ENCODE peak calls at places on chromosomes 16 and 17, in seven cellular contexts. F is Panc1; A is sciatic nerve; D is substantia nigra; C is foreskin fibroblast; U is NCI-H748 treated with DMSO at 0.1 percent for 48 hours; H is stimulated activated effector memory CD8-positive, alpha-beta T cell treated with anti-CD3 and anti-CD28 coated beads, Interleukin-12 subunit alpha, Interleukin-12 subunit beta, amount 100 ng/mL, for 72 hours. E is an unnamed sample.

GRCh38 chr16:27408012-27408601 is 6.1 kb downstream of the IL21R start:
- DNase-seq in A (no peak), U (no peak), C (peak; percentile 74), H (no peak), D (no peak), F (no peak), E (no peak)

GRCh38 chr16:66226762-66227161 is 139.7 kb upstream of the CDH5 start:
- DNase-seq in C (no peak), H (no peak), D (no peak), A (peak; percentile 37), F (no peak), U (no peak), E (no peak)

GRCh38 chr16:84117482-84117843 is 721 bp upstream of the MBTPS1 start:
- DNase-seq in D (no peak), F (no peak), A (no peak), H (peak; percentile 11), U (peak; percentile 14), C (no peak), E (no peak)

GRCh38 chr16:52837251-52837650 is 215.4 kb downstream of the CHD9NB start:
- DNase-seq in D (no peak), A (no peak), C (no peak), U (no peak), H (no peak), F (no peak), E (no peak)

GRCh38 chr17:49363251-49363650 is 1.2 kb upstream of the ZNF652 start:
- DNase-seq in C (no peak), A (no peak), U (no peak), D (no peak), H (no peak), F (no peak), E (no peak)

GRCh38 chr17:79990704-79991103 is 45.0 kb downstream of the TBC1D16 start:
- DNase-seq in A (no peak), C (no peak), H (no peak), D (no peak), F (no peak), U (no peak), E (no peak)

GRCh38 chr16:89921699-89922476 is 1.3 kb upstream of the TUBB3 start:
- DNase-seq in F (no peak), D (peak; percentile 40), A (no peak), C (peak; percentile 98), U (no peak), H (no peak), E (peak; percentile 58)

GRCh38 chr17:39716879-39717536 is 13.3 kb downstream of the MIEN1 start:
- DNase-seq in U (no peak), D (no peak), A (peak; percentile 51), F (no peak), H (no peak), C (no peak), E (no peak)

GRCh38 chr17:59734226-59734625 is 26.8 kb downstream of the VMP1 start:
- DNase-seq in C (no peak), F (no peak), D (no peak), U (no peak), A (no peak), H (no peak), E (no peak)

GRCh38 chr16:11639925-11640899 is 28.0 kb upstream of the SNN start:
- DNase-seq in U (no peak), H (no peak), A (peak; percentile 87), F (peak; percentile 93), C (peak; percentile 100), D (peak; percentile 86), E (peak; percentile 49)

GRCh38 chr17:55124730-55125129 is 140.0 kb upstream of the HLF start:
- DNase-seq in A (no peak), D (no peak), C (no peak), H (no peak), U (no peak), F (no peak), E (no peak)

GRCh38 chr16:2959206-2959605 is 4.9 kb upstream of the KREMEN2 start:
- DNase-seq in F (no peak), A (no peak), U (no peak), D (no peak), C (no peak), H (no peak), E (no peak)

GRCh38 chr16:65305588-65305987 is 183.7 kb upstream of the CDH11 start:
- DNase-seq in H (no peak), A (no peak), C (no peak), D (no peak), F (no peak), U (no peak), E (no peak)

GRCh38 chr17:49715717-49716279 is 8.0 kb upstream of the SLC35B1 start:
- DNase-seq in U (no peak), F (no peak), A (no peak), H (no peak), D (no peak), C (no peak), E (no peak)

GRCh38 chr16:17578921-17579876 is 108.4 kb upstream of the XYLT1 start:
- DNase-seq in D (peak; percentile 2), C (peak; percentile 91), A (peak; percentile 80), H (peak; percentile 44), U (no peak), F (peak; percentile 46), E (peak; percentile 78)

GRCh38 chr17:81035389-81036127 is 607 bp downstream of the BAIAP2 start:
- DNase-seq in U (no peak), D (no peak), A (no peak), F (no peak), H (no peak), C (peak; percentile 49), E (no peak)

GRCh38 chr17:29622337-29623282 is at the start of gene CORO6:
- DNase-seq in F (no peak), C (peak; percentile 71), D (peak; percentile 38), H (peak; percentile 53), A (peak; percentile 75), U (peak; percentile 35), E (peak; percentile 85)

GRCh38 chr17:72184805-72185204 is 64.0 kb downstream of the SOX9 start:
- DNase-seq in C (peak; percentile 81), U (no peak), H (no peak), A (no peak), D (no peak), F (no peak), E (no peak)

GRCh38 chr16:54538241-54538640 is 251.7 kb upstream of the IRX3 start:
- DNase-seq in H (no peak), U (peak; percentile 63), C (no peak), F (no peak), A (no peak), D (no peak), E (no peak)

GRCh38 chr17:63153488-63153887 is 187.5 kb downstream of the TANC2 start:
- DNase-seq in D (no peak), F (no peak), A (no peak), U (no peak), H (no peak), C (no peak), E (no peak)

GRCh38 chr17:73231363-73231762 is 30.3 kb downstream of the CPSF4L start:
- DNase-seq in D (peak; percentile 20), A (no peak), C (peak; percentile 35), U (no peak), H (no peak), F (no peak), E (no peak)

GRCh38 chr17:15655162-15655561 is 28.9 kb downstream of the TRIM16 start:
- DNase-seq in D (no peak), A (no peak), C (peak; percentile 16), F (no peak), H (no peak), U (no peak), E (peak; percentile 26)

GRCh38 chr17:70132505-70132904 is 36.8 kb upstream of the KCNJ2 start:
- DNase-seq in C (no peak), H (no peak), U (no peak), F (no peak), A (no peak), D (no peak), E (no peak)

GRCh38 chr17:70661342-70662222 is 492.2 kb downstream of the KCNJ2 start:
- DNase-seq in A (no peak), C (peak; percentile 61), F (no peak), D (no peak), U (peak; percentile 82), H (no peak), E (no peak)

GRCh38 chr17:13001991-13002615 is 15.7 kb downstream of the ELAC2 start:
- DNase-seq in H (no peak), A (no peak), C (peak; percentile 38), U (peak; percentile 57), D (no peak), F (no peak), E (no peak)

GRCh38 chr16:86709902-86710601 is 131.7 kb downstream of the FOXL1 start:
- DNase-seq in F (no peak), U (no peak), A (peak; percentile 17), C (no peak), D (no peak), H (no peak), E (no peak)

GRCh38 chr16:70151941-70152509 is 21.6 kb upstream of the CLEC18C start:
- DNase-seq in A (peak; percentile 28), F (no peak), D (no peak), H (no peak), U (no peak), C (no peak), E (no peak)

GRCh38 chr17:48646183-48647102 is 20.3 kb upstream of the HOXB9 start:
- DNase-seq in F (no peak), U (peak; percentile 20), A (no peak), D (no peak), H (peak; percentile 24), C (no peak), E (no peak)

GRCh38 chr16:19520861-19521331 is 1.0 kb downstream of the GDE1 start:
- DNase-seq in U (no peak), A (no peak), H (no peak), D (no peak), F (peak; percentile 20), C (peak; percentile 33), E (peak; percentile 60)

GRCh38 chr17:1142503-1143095 is 37.2 kb downstream of the ABR start:
- DNase-seq in D (no peak), U (no peak), F (no peak), H (no peak), C (no peak), A (no peak), E (no peak)

GRCh38 chr17:46894476-46895151 is 28.3 kb upstream of the GOSR2 start:
- DNase-seq in A (no peak), U (no peak), H (no peak), C (no peak), D (no peak), F (no peak), E (no peak)

GRCh38 chr17:18084256-18084655 is 3.5 kb upstream of the DRG2 start:
- DNase-seq in F (no peak), C (no peak), H (no peak), A (no peak), D (no peak), U (no peak), E (no peak)

GRCh38 chr16:47887496-47887895 is 268.3 kb downstream of the ABCC12 start:
- DNase-seq in C (peak; percentile 50), U (no peak), F (no peak), A (no peak), D (no peak), H (no peak), E (no peak)

GRCh38 chr17:45971698-45972141 is 27.3 kb upstream of the STH start:
- DNase-seq in D (no peak), F (no peak), C (no peak), H (no peak), U (no peak), A (no peak), E (no peak)